ENCODE peak calls at places on chromosomes 13 and 19, in four cellular contexts. One of them, this sample, is unnamed.

GRCh38 chr13:102317593-102317992 is 84.3 kb downstream of the FGF14 start:
- DNase-seq in bronchial epithelial cell: no peak
- DNase-seq in AG04450: no peak
- DNase-seq in GM06990: no peak
- DNase-seq in this sample: no peak

GRCh38 chr19:679418-680286 is 3.5 kb downstream of the FSTL3 start:
- DNase-seq in GM06990: no peak
- DNase-seq in AG04450: peak; percentile 48
- DNase-seq in bronchial epithelial cell: peak; percentile 63
- DNase-seq in this sample: peak; percentile 35

GRCh38 chr13:39484506-39485313 is 118.3 kb downstream of the LHFPL6 start:
- DNase-seq in bronchial epithelial cell: peak; percentile 21
- DNase-seq in AG04450: no peak
- DNase-seq in GM06990: no peak
- DNase-seq in this sample: peak; percentile 49

GRCh38 chr19:31181535-31181934 is 167.7 kb downstream of the TSHZ3 start:
- DNase-seq in AG04450: no peak
- DNase-seq in bronchial epithelial cell: no peak
- DNase-seq in GM06990: no peak
- DNase-seq in this sample: no peak

GRCh38 chr13:40993987-40994386 is 25.1 kb downstream of the ELF1 start:
- DNase-seq in GM06990: no peak
- DNase-seq in bronchial epithelial cell: peak; percentile 99
- DNase-seq in AG04450: no peak
- DNase-seq in this sample: no peak

GRCh38 chr13:110885966-110886365 is 28.9 kb downstream of the ANKRD10 start:
- DNase-seq in GM06990: no peak
- DNase-seq in AG04450: no peak
- DNase-seq in bronchial epithelial cell: no peak
- DNase-seq in this sample: no peak

GRCh38 chr19:46294475-46294874 is 2.4 kb upstream of the HIF3A start:
- DNase-seq in AG04450: no peak
- DNase-seq in GM06990: no peak
- DNase-seq in bronchial epithelial cell: no peak
- DNase-seq in this sample: no peak

GRCh38 chr19:12985049-12985776 is 10.1 kb upstream of the NFIX start:
- DNase-seq in bronchial epithelial cell: no peak
- DNase-seq in GM06990: no peak
- DNase-seq in AG04450: no peak
- DNase-seq in this sample: no peak

GRCh38 chr13:53946500-53946899 is 917.9 kb downstream of the OLFM4 start:
- DNase-seq in GM06990: no peak
- DNase-seq in bronchial epithelial cell: no peak
- DNase-seq in AG04450: no peak
- DNase-seq in this sample: no peak

GRCh38 chr19:54153731-54154326 is 5.7 kb downstream of the LENG1 start:
- DNase-seq in bronchial epithelial cell: no peak
- DNase-seq in AG04450: no peak
- DNase-seq in GM06990: no peak
- DNase-seq in this sample: no peak

GRCh38 chr19:8820234-8820633 is 11.9 kb downstream of the ZNF558 start:
- DNase-seq in bronchial epithelial cell: no peak
- DNase-seq in GM06990: no peak
- DNase-seq in AG04450: no peak
- DNase-seq in this sample: no peak

GRCh38 chr19:58170860-58171259 is 12.0 kb upstream of the ZNF274 start:
- DNase-seq in GM06990: no peak
- DNase-seq in AG04450: no peak
- DNase-seq in bronchial epithelial cell: peak; percentile 73
- DNase-seq in this sample: no peak

GRCh38 chr13:113432509-113433270 is 20.6 kb downstream of the ADPRHL1 start:
- DNase-seq in GM06990: no peak
- DNase-seq in bronchial epithelial cell: no peak
- DNase-seq in AG04450: no peak
- DNase-seq in this sample: no peak

DNA sequence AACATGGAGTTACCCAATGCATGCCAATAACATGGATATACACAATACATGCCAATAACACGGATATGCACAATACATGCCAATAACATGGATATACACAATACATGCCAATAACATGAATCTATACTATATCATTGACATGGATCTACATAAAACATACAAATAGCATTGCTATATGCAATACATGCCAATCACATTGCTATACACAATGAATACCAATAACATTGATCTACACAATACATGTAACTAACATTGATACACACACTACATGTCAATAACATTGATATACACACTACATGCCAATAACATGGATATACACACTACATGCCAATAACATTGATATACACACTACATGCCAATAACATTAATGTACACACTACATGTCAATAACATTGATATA is 932 bp upstream of the PIP5K1C start:
- DNase-seq in AG04450: no peak
- DNase-seq in GM06990: no peak
- DNase-seq in bronchial epithelial cell: no peak
- DNase-seq in this sample: no peak
- H3K4me3 ChIP-seq in AG04450: no peak overlapping the region
- H3K4me3 ChIP-seq in GM06990: no peak overlapping the region
- H3K4me3 ChIP-seq in bronchial epithelial cell: no peak overlapping the region
- H3K4me3 ChIP-seq in this sample: no peak overlapping the region

DNA sequence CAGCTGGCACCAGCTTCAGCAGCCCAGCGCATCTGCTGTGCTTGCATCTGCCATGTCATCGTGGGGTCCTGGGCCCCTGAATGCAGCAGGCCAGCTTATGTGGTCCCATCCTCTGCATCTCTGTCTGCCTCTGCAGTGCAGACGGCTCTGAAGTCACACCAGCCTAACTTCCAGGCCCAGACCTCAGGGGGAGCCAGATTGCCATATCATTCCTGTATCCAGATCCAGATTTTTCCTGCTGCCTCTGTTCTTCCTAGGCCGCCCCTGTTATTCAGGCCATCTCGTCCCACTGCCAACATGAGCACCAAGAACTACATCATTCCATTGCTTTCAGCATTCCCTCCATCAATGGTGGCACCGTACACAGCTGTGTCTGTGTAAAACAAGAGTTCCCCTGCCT is 571.6 kb downstream of the UQCRFS1 start:
- DNase-seq in bronchial epithelial cell: no peak
- DNase-seq in GM06990: no peak
- DNase-seq in AG04450: no peak
- DNase-seq in this sample: no peak
- TF ChIP-seq CTCF in bronchial epithelial cell: no peak
- TF ChIP-seq CTCF in GM06990: no peak
- TF ChIP-seq CTCF in AG04450: no peak
- TF ChIP-seq CTCF in this sample: no peak

DNA sequence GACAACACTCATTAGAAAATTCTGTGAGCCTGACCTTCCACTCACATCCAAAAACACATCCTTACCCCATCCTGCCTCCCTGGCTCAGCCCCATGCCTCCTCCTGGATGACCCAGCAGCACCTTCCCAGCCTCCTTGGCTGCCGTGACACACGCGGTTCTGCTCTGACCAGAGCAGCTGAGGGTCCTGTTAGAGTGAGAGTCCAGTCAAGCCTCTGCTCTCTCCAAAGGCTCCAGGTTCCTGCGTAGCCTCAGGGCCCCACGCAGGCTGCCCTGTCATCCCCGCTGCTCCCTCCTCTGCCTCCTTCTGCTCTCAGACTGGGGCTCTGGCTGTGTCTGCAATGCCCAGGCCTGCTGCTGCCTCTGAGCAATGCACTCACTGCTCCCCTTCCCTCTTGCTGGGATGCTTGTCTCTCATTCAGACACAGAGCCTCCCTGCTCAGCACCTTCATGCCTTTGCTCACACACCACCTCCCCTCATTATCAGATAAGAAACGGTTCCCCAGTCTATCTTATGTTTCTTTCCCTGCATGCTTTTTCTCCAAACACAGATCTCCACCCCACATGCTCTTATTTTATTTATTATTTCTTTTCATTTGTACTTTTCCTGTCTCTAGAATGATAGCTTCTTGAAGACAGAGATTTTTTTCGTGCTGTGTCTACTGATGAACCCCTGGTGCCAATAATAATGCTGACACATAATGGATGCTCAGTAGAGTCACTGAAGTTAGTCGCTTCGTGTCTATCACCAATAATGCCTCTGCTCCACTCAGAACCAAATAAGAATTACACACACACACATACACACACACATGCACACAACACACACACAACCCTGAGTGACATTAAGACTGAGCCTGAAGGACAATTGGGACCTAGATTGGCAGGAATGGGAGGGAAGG is 10.2 kb upstream of the SIGLEC6 start:
- DNase-seq in GM06990: no peak
- DNase-seq in AG04450: no peak
- DNase-seq in bronchial epithelial cell: no peak
- DNase-seq in this sample: no peak
- H3K4me3 ChIP-seq in GM06990: no peak overlapping the region
- H3K4me3 ChIP-seq in AG04450: no peak overlapping the region
- H3K4me3 ChIP-seq in bronchial epithelial cell: no peak overlapping the region
- H3K4me3 ChIP-seq in this sample: no peak overlapping the region

GRCh38 chr19:18322318-18322758 is 538 bp downstream of the LSM4 start:
- DNase-seq in GM06990: no peak
- DNase-seq in bronchial epithelial cell: peak; percentile 55
- DNase-seq in AG04450: no peak
- DNase-seq in this sample: no peak

GRCh38 chr19:18320865-18321728 is 1.8 kb downstream of the LSM4 start:
- DNase-seq in GM06990: no peak
- DNase-seq in AG04450: no peak
- DNase-seq in bronchial epithelial cell: no peak
- DNase-seq in this sample: no peak

GRCh38 chr19:18319591-18320135 is 3.2 kb downstream of the LSM4 start:
- DNase-seq in GM06990: no peak
- DNase-seq in bronchial epithelial cell: no peak
- DNase-seq in AG04450: no peak
- DNase-seq in this sample: no peak

GRCh38 chr19:18321729-18322091 is 1.2 kb downstream of the LSM4 start:
- DNase-seq in GM06990: no peak
- DNase-seq in bronchial epithelial cell: no peak
- DNase-seq in AG04450: no peak
- DNase-seq in this sample: no peak

DNA sequence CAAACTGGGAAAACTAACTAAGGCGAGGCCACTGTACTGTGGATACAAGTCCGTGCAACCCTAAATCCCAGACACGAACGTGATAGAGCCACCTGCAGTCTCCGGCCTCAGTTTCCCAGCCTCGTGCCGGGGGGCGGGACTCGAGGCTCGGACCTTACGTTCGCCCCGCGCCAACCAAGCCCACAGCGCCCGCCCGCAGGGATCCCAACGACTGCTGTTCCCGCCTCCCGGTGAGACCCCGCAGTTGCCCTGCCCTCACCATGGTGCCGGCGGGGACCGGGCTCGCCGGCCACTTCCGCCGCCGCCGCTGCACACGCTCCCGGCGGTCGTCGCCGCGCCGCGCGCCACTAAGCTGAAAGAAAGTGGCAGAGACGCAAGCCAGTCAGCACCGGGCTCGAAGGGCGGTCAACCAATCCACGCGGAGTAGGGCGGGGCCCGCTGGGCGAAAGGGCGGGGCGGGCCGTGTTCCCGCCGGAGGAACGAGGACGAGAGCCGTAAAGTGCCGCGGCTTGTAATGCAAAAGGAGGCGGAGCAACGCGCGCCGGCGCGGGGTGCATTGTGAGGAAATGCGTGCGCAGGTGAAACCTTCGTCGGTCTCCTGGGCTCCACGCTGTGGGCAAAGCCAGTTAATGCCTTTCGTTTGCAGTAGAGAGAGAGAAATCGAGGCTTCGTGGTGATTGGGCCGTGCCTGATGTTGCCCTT is at the start of gene LSM4:
- DNase-seq in bronchial epithelial cell: peak; percentile 92
- DNase-seq in AG04450: peak; percentile 89
- DNase-seq in GM06990: peak; percentile 100
- DNase-seq in this sample: peak; percentile 92
- TF ChIP-seq CTCF in bronchial epithelial cell: peak; percentile 74
- TF ChIP-seq CTCF in AG04450: peak; percentile 33
- TF ChIP-seq CTCF in GM06990: peak; percentile 51
- TF ChIP-seq CTCF in this sample: peak; percentile 35

DNA sequence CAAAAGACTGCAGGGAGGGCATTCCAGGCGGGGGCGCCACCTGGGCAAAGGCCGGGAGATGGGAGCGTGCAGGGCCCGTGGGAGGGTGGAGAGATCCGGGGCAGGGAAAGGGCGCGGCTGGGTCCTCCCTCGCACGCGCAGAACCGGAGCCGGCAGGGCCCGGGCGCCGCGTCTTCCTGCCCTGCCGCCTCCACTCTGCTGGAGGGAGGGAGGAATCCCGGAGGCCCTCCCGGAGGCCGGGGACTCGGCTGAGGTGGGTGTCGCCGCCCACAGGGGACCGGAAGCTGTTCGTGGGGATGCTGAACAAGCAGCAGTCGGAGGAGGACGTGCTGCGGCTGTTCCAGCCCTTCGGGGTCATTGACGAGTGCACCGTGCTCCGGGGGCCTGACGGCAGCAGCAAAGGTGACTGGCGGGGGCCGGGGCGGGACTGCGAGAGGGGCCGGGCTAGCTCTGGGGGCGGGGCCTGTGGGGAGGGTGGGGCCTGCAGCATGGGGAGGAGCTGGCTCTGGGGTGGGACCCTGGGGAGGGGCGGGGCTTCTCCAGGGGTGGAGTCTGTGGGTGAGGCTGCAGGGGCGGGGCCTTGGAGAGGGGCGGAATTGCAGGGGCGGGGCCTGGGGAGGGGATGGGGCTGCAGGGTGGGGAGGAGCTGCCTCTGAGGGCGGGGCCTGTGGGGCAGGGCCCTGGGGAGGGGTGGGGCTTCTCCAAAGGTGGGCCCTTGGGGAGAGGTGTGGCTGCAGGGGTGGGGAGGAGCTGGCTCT is 51.3 kb downstream of the CELF5 start:
- DNase-seq in AG04450: peak; percentile 11
- DNase-seq in GM06990: peak; percentile 84
- DNase-seq in bronchial epithelial cell: peak; percentile 70
- DNase-seq in this sample: no peak
- H3K4me3 ChIP-seq in AG04450: peak overlapping the region; percentile 50
- H3K4me3 ChIP-seq in GM06990: peak overlapping the region; percentile 62
- H3K4me3 ChIP-seq in bronchial epithelial cell: peak overlapping the region; percentile 47
- H3K4me3 ChIP-seq in this sample: peak overlapping the region; percentile 7

GRCh38 chr13:25267715-25268114 is 19.6 kb downstream of the MTMR6 start:
- DNase-seq in bronchial epithelial cell: no peak
- DNase-seq in AG04450: no peak
- DNase-seq in GM06990: no peak
- DNase-seq in this sample: no peak
- TF ChIP-seq CTCF in bronchial epithelial cell: peak; percentile 7
- TF ChIP-seq CTCF in AG04450: peak; percentile 31
- TF ChIP-seq CTCF in GM06990: peak; percentile 28
- TF ChIP-seq CTCF in this sample: peak; percentile 36

GRCh38 chr13:50543767-50544166 is 299.7 kb downstream of the DLEU7 start:
- DNase-seq in AG04450: peak; percentile 77
- DNase-seq in bronchial epithelial cell: peak; percentile 64
- DNase-seq in GM06990: no peak
- DNase-seq in this sample: peak; percentile 80

GRCh38 chr13:50535050-50535449 is 308.4 kb downstream of the DLEU7 start:
- DNase-seq in AG04450: no peak
- DNase-seq in bronchial epithelial cell: no peak
- DNase-seq in GM06990: no peak
- DNase-seq in this sample: no peak

GRCh38 chr13:50544226-50544625 is 299.3 kb downstream of the DLEU7 start:
- DNase-seq in GM06990: no peak
- DNase-seq in AG04450: no peak
- DNase-seq in bronchial epithelial cell: peak; percentile 21
- DNase-seq in this sample: no peak

GRCh38 chr13:50537029-50537428 is 306.5 kb downstream of the DLEU7 start:
- DNase-seq in GM06990: no peak
- DNase-seq in bronchial epithelial cell: peak; percentile 75
- DNase-seq in AG04450: no peak
- DNase-seq in this sample: no peak

GRCh38 chr13:50539791-50540530 is 303.5 kb downstream of the DLEU7 start:
- DNase-seq in bronchial epithelial cell: no peak
- DNase-seq in GM06990: no peak
- DNase-seq in AG04450: no peak
- DNase-seq in this sample: no peak
- H3K4me3 ChIP-seq in bronchial epithelial cell: no peak overlapping the region
- H3K4me3 ChIP-seq in GM06990: no peak overlapping the region
- H3K4me3 ChIP-seq in AG04450: no peak overlapping the region
- H3K4me3 ChIP-seq in this sample: no peak overlapping the region